ENCODE peak calls at places on chromosomes 16 and 17, in seven cellular contexts. T is left lung; I is PC-3; A is tibial artery; O is effector memory CD4-positive, alpha-beta T cell; R is PC-9; U is ovary. Z is an unnamed sample. For H3K4me1 and H3K9me3, the result is how much of the 10 kb centered on the place peaks cover.

GRCh38 chr17:50918071-50918932 is 52.1 kb upstream of the TOB1 start:
- DNase-seq in T (no peak), O (no peak), U (no peak), R (no peak), A (no peak), I (no peak), Z (no peak)

GRCh38 chr17:36657763-36658490 is 56.5 kb downstream of the MRM1 start:
- DNase-seq in I (no peak), O (no peak), T (no peak), R (peak), U (no peak), A (no peak), Z (no peak)

GRCh38 chr16:71383054-71383773 is 24.7 kb downstream of the CALB2 start:
- DNase-seq in A (no peak), R (peak), O (no peak), T (no peak), U (no peak), I (peak), Z (no peak)

GRCh38 chr16:19846421-19846820 is 38.2 kb downstream of the GPRC5B start:
- DNase-seq in I (no peak), O (no peak), R (no peak), A (no peak), T (no peak), U (no peak), Z (no peak)

GRCh38 chr17:13410214-13410613 is 191.5 kb downstream of the HS3ST3A1 start:
- DNase-seq in U (no peak), O (no peak), R (no peak), A (no peak), T (no peak), I (no peak), Z (no peak)

GRCh38 chr16:1300664-1301476 is 8.6 kb upstream of the UBE2I start:
- DNase-seq in T (peak), O (peak), R (peak), U (peak), A (no peak), I (peak), Z (peak)

GRCh38 chr16:48949636-48950035 is 332.0 kb downstream of the CBLN1 start:
- DNase-seq in T (no peak), A (no peak), O (no peak), I (peak), U (no peak), R (no peak), Z (no peak)

GRCh38 chr17:75367312-75367711 is 38.2 kb downstream of the GRB2 start:
- DNase-seq in I (peak), T (no peak), A (no peak), R (no peak), U (no peak), O (no peak), Z (no peak)

GRCh38 chr17:59435238-59435637 is 103.8 kb downstream of the YPEL2 start:
- DNase-seq in I (peak), U (no peak), A (no peak), R (peak), O (no peak), T (no peak), Z (no peak)

GRCh38 chr16:24281466-24281865 is 25.3 kb downstream of the CACNG3 start:
- DNase-seq in O (no peak), R (no peak), A (no peak), T (no peak), I (no peak), U (no peak), Z (no peak)

GRCh38 chr16:67170168-67170947 is at the start of gene NOL3:
- DNase-seq in O (no peak), I (peak), U (peak), A (peak), R (peak), T (peak), Z (peak)

GRCh38 chr17:68305132-68305531 is 13.8 kb downstream of the ARSG start:
- DNase-seq in O (no peak), R (no peak), T (no peak), U (no peak), A (no peak), I (peak), Z (no peak)

GRCh38 chr16:3112058-3112880 is at the start of gene ZNF205:
- DNase-seq in T (peak), U (peak), I (peak), A (peak), O (no peak), R (peak), Z (peak)

GRCh38 chr16:69329369-69330285 is 761 bp downstream of the PDF start:
- DNase-seq in A (no peak), T (peak), I (peak), R (no peak), O (no peak), U (peak), Z (peak)

GRCh38 chr16:31696968-31697743 is 169.5 kb downstream of the AHSP start:
- DNase-seq in T (no peak), O (no peak), R (no peak), A (no peak), I (peak), U (no peak), Z (no peak)

GRCh38 chr17:53168413-53168812 is 654.3 kb upstream of the KIF2B start:
- DNase-seq in U (no peak), I (no peak), A (no peak), R (no peak), T (no peak), O (no peak), Z (no peak)

GRCh38 chr16:48053346-48053745 is 102.4 kb downstream of the ABCC12 start:
- DNase-seq in O (no peak), T (peak), R (peak), U (peak), A (no peak), I (peak), Z (no peak)

GRCh38 chr16:57525761-57526160 is 10.6 kb downstream of the CCDC102A start:
- DNase-seq in R (no peak), T (no peak), I (no peak), O (no peak), U (peak), A (no peak), Z (no peak)

GRCh38 chr17:57919912-57920311 is 35.3 kb downstream of the CUEDC1 start:
- DNase-seq in T (no peak), I (no peak), O (no peak), R (no peak), U (no peak), A (no peak), Z (no peak)

GRCh38 chr17:81040791-81041337 is 5.9 kb downstream of the BAIAP2 start:
- DNase-seq in T (no peak), U (no peak), R (no peak), A (no peak), O (no peak), I (peak), Z (no peak)

GRCh38 chr17:34797724-34798123 is 163.5 kb downstream of the CCT6B start:
- DNase-seq in I (peak), A (no peak), R (peak), T (no peak), U (no peak), O (no peak), Z (no peak)

GRCh38 chr17:14121952-14122351 is 52.6 kb downstream of the COX10 start:
- DNase-seq in I (no peak), U (no peak), T (no peak), R (no peak), A (no peak), O (no peak), Z (no peak)

GRCh38 chr16:66387817-66388332 is 21.4 kb downstream of the CDH5 start:
- DNase-seq in A (peak), O (no peak), R (no peak), U (no peak), I (no peak), T (no peak), Z (no peak)

GRCh38 chr16:57988929-57989328 is 11.5 kb downstream of the ZNF319 start:
- DNase-seq in T (peak), O (no peak), R (peak), I (no peak), U (no peak), A (no peak), Z (no peak)

GRCh38 chr17:28552201-28552999 is at the start of gene UNC119:
- DNase-seq in T (peak), U (peak), A (peak), R (peak), O (peak), I (peak), Z (peak)

GRCh38 chr16:26859086-26859485 is 207.6 kb upstream of the C16orf82 start:
- DNase-seq in T (no peak), U (no peak), R (no peak), A (no peak), I (no peak), O (no peak), Z (no peak)

GRCh38 chr16:80938035-80938927 is 68.4 kb downstream of the CMC2 start:
- DNase-seq in U (peak), I (peak), O (no peak), A (peak), R (peak), T (peak), Z (peak)

GRCh38 chr16:12168054-12169018 is 191.8 kb downstream of the SNX29 start:
- DNase-seq in A (no peak), T (no peak), R (no peak), I (no peak), U (no peak), O (no peak), Z (no peak)

GRCh38 chr16:68349838-68350410 is 39.1 kb downstream of the PRMT7 start:
- DNase-seq in O (no peak), A (no peak), T (no peak), U (no peak), R (no peak), I (no peak), Z (peak)

GRCh38 chr17:77548967-77549366 is 408.2 kb downstream of the SEC14L1 start:
- DNase-seq in I (no peak), T (no peak), U (no peak), O (no peak), A (no peak), R (no peak), Z (no peak)

GRCh38 chr16:66264311-66265105 is 102.0 kb upstream of the CDH5 start:
- DNase-seq in I (no peak), T (no peak), A (no peak), U (peak), R (no peak), O (no peak), Z (no peak)

GRCh38 chr16:645852-646678 is 3.1 kb upstream of the WDR90 start:
- DNase-seq in O (no peak), T (no peak), U (no peak), I (peak), R (peak), A (no peak), Z (no peak)

GRCh38 chr17:75315541-75316243 is 26.5 kb upstream of the SLC25A19 start:
- DNase-seq in I (no peak), A (no peak), U (no peak), O (no peak), R (no peak), T (no peak), Z (no peak)

GRCh38 chr17:31093866-31094599 is 744 bp upstream of the NF1 start:
- DNase-seq in I (no peak), O (no peak), A (no peak), R (no peak), T (no peak), U (no peak), Z (no peak)

GRCh38 chr16:23410176-23410575 is 42.8 kb downstream of the COG7 start:
- DNase-seq in A (peak), R (no peak), T (no peak), U (no peak), I (peak), O (no peak), Z (no peak)

GRCh38 chr16:67657751-67658518 is 2.1 kb downstream of the ACD start:
- DNase-seq in T (no peak), I (no peak), O (no peak), U (no peak), A (no peak), R (no peak), Z (no peak)

GRCh38 chr16:67842509-67843342 is 606 bp downstream of the THAP11 start:
- DNase-seq in O (peak), R (no peak), A (peak), T (peak), U (peak), I (peak), Z (peak)

GRCh38 chr17:72710834-72711233 is 381.7 kb downstream of the SLC39A11 start:
- DNase-seq in T (no peak), I (peak), R (no peak), A (no peak), O (no peak), U (no peak), Z (no peak)

GRCh38 chr17:76000755-76001521 is at the start of gene CDK3:
- DNase-seq in O (no peak), I (no peak), R (no peak), A (no peak), T (no peak), U (no peak), Z (no peak)

GRCh38 chr17:48002208-48002919 is 31.5 kb downstream of the CDK5RAP3 start:
- DNase-seq in I (peak), O (no peak), A (no peak), U (no peak), R (peak), T (no peak), Z (no peak)
- H3K4me1 ChIP-seq in I (half or more), O (under half), A (under half), U (under half), R (under half), T (under half), Z (under half)

GRCh38 chr16:53518550-53519416 is 15.8 kb upstream of the AKTIP start:
- DNase-seq in I (no peak), A (no peak), R (no peak), O (peak), U (no peak), T (peak), Z (no peak)
- H3K27ac ChIP-seq in I (no peak), A (no peak), R (no peak), O (peak), U (no peak), T (peak), Z (no peak)

GRCh38 chr16:35352431-35352830 is 1893.0 kb downstream of the TP53TG3F start:
- DNase-seq in I (no peak), R (no peak), A (no peak), T (no peak), O (no peak), U (no peak), Z (no peak)
- H3K9me3 ChIP-seq in I (under half), R (under half), A (under half), T (under half), O (under half), U (under half), Z (under half)

DNA sequence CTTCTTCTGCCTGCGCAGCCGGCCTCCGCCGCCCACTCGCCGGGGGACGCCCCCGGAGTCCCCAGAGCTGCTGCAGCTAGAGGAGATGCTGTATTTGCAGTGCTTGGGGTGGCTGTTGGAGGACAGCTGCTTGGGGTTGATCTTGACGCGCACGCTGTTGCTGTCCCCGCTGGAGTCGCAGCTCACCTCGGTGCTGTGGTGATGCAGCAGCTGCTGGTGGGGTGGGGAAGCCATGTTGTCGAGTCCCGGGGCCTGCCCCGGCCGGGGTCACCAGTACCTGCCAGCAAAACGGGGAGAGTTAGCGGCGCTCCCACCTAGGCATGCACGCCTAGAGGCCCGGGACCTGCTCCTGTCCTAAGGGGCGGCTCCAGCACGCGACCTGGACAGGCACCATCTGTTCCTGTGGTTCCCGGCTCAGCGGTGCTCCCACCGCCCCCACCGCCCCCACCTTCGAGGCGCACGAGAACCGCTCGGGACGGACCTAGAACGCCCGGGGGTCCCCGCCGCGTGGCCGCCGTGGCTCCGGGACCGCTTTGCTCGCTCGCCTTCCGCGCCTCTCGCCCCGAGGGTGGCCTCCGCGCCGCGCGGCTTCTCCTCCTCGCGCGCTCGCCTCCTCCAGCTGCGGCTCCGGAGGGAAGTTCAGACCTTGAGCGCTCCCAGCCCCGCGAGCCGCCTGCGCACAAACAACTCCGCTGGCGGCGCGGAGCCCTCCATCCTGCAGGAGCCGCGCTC is 867 bp downstream of the ADCY9 start:
- DNase-seq in U (peak), R (peak), O (peak), A (peak), I (peak), T (peak), Z (peak)
- H3K4me1 ChIP-seq in U (under half), R (under half), O (under half), A (under half), I (under half), T (half or more), Z (under half)

GRCh38 chr17:27343972-27344607 is 50.2 kb downstream of the WSB1 start:
- DNase-seq in U (no peak), T (no peak), I (no peak), O (no peak), A (no peak), R (no peak), Z (no peak)
- H3K27ac ChIP-seq in U (no peak), T (no peak), I (no peak), O (no peak), A (no peak), R (no peak), Z (no peak)

Z was measured in aorta.